ENCODE peak calls at places on chromosomes 4 and X, in eight cellular contexts. M, L, Z, V, T, U, S and F are unnamed samples. For H3K9me3, the result is how much of the 10 kb centered on the place peaks cover.

GRCh38 chr4:184345573-184345922 is 127.9 kb upstream of the ENPP6 start:
- DNase-seq in M (no peak), L (no peak), Z (peak), V (peak), T (peak), U (no peak), S (no peak), F (peak)

GRCh38 chr4:87123241-87123640 is 97.2 kb downstream of the KLHL8 start:
- DNase-seq in M (no peak), L (no peak), Z (no peak), V (no peak), T (no peak), U (no peak), S (no peak), F (no peak)

GRCh38 chr4:119794681-119795080 is 166.1 kb upstream of the PDE5A start:
- DNase-seq in M (no peak), L (no peak), Z (no peak), V (no peak), T (no peak), U (no peak), S (no peak), F (no peak)

GRCh38 chrX:3962511-3963350 is 249.3 kb upstream of the PRKX start:
- DNase-seq in M (no peak), L (no peak), Z (no peak), V (no peak), T (peak), U (peak), S (no peak), F (no peak)

GRCh38 chrX:66024570-66024969 is 15.3 kb downstream of the VSIG4 start:
- DNase-seq in M (no peak), L (no peak), Z (no peak), V (no peak), T (no peak), U (no peak), S (no peak), F (no peak)

GRCh38 chrX:110420771-110421498 is 62.3 kb downstream of the RTL9 start:
- DNase-seq in M (no peak), L (no peak), Z (no peak), V (no peak), T (no peak), U (peak), S (no peak), F (no peak)

GRCh38 chr4:106766519-106766918 is 269.6 kb downstream of the DKK2 start:
- DNase-seq in M (no peak), L (peak), Z (no peak), V (no peak), T (no peak), U (peak), S (no peak), F (no peak)

GRCh38 chr4:53128959-53129358 is 236.9 kb downstream of the SCFD2 start:
- DNase-seq in M (no peak), L (no peak), Z (no peak), V (no peak), T (no peak), U (no peak), S (no peak), F (no peak)

GRCh38 chr4:36243355-36244256 is 708 bp downstream of the ARAP2 start:
- DNase-seq in M (no peak), L (peak), Z (no peak), V (peak), T (no peak), U (peak), S (peak), F (peak)

GRCh38 chr4:183142566-183143545 is 43.8 kb downstream of the WWC2 start:
- DNase-seq in M (peak), L (peak), Z (no peak), V (peak), T (peak), U (peak), S (no peak), F (no peak)

GRCh38 chr4:16745009-16745408 is 153.4 kb downstream of the LDB2 start:
- DNase-seq in M (no peak), L (peak), Z (no peak), V (no peak), T (no peak), U (peak), S (no peak), F (no peak)

GRCh38 chr4:2172161-2172560 is 69.8 kb downstream of the HAUS3 start:
- DNase-seq in M (no peak), L (no peak), Z (no peak), V (no peak), T (no peak), U (no peak), S (no peak), F (no peak)

GRCh38 chrX:38927592-38927991 is 126.3 kb downstream of the MID1IP1 start:
- DNase-seq in M (no peak), L (no peak), Z (no peak), V (no peak), T (no peak), U (no peak), S (no peak), F (no peak)

GRCh38 chr4:147957446-147957845 is 225.6 kb downstream of the ARHGAP10 start:
- DNase-seq in M (no peak), L (no peak), Z (no peak), V (no peak), T (no peak), U (no peak), S (no peak), F (no peak)

GRCh38 chrX:50471390-50471789 is 765 bp upstream of the DGKK start:
- DNase-seq in M (peak), L (no peak), Z (no peak), V (no peak), T (peak), U (no peak), S (no peak), F (no peak)

GRCh38 chr4:121156822-121157769 is 7.0 kb downstream of the TNIP3 start:
- DNase-seq in M (peak), L (peak), Z (no peak), V (peak), T (peak), U (peak), S (peak), F (no peak)

GRCh38 chr4:41285202-41285876 is 28.6 kb downstream of the UCHL1 start:
- DNase-seq in M (no peak), L (no peak), Z (no peak), V (no peak), T (no peak), U (no peak), S (no peak), F (no peak)

GRCh38 chrX:1398431-1399340 is 6.8 kb upstream of the SLC25A6 start:
- DNase-seq in M (no peak), L (no peak), Z (no peak), V (peak), T (no peak), U (no peak), S (peak), F (no peak)

GRCh38 chr4:139988863-139989765 is 164.9 kb downstream of the MAML3 start:
- DNase-seq in M (peak), L (peak), Z (peak), V (no peak), T (peak), U (peak), S (no peak), F (peak)

GRCh38 chr4:112315446-112315845 is 18.3 kb downstream of the ALPK1 start:
- DNase-seq in M (no peak), L (no peak), Z (no peak), V (no peak), T (no peak), U (no peak), S (no peak), F (no peak)

GRCh38 chrX:64977830-64978229 is 1.6 kb upstream of the ZC4H2 start:
- DNase-seq in M (no peak), L (no peak), Z (no peak), V (no peak), T (no peak), U (peak), S (no peak), F (no peak)

GRCh38 chr4:66575024-66575696 is 904.9 kb upstream of the EPHA5 start:
- DNase-seq in M (no peak), L (peak), Z (no peak), V (no peak), T (no peak), U (peak), S (peak), F (no peak)

GRCh38 chrX:10597871-10598270 is 22.5 kb downstream of the MID1 start:
- DNase-seq in M (peak), L (no peak), Z (no peak), V (no peak), T (peak), U (no peak), S (no peak), F (no peak)

GRCh38 chrX:73577368-73577767 is 14.4 kb downstream of the CHIC1 start:
- DNase-seq in M (no peak), L (peak), Z (no peak), V (no peak), T (no peak), U (peak), S (no peak), F (no peak)

GRCh38 chr4:150579591-150580234 is 2.2 kb upstream of the MAB21L2 start:
- DNase-seq in M (peak), L (peak), Z (no peak), V (peak), T (peak), U (peak), S (peak), F (no peak)

GRCh38 chr4:11894976-11895375 is 466.3 kb upstream of the HS3ST1 start:
- DNase-seq in M (no peak), L (no peak), Z (no peak), V (no peak), T (no peak), U (no peak), S (no peak), F (no peak)
- H3K9me3 ChIP-seq in M (under half), L (under half), Z (under half), V (under half), T (under half), U (under half), S (under half), F (under half)

DNA sequence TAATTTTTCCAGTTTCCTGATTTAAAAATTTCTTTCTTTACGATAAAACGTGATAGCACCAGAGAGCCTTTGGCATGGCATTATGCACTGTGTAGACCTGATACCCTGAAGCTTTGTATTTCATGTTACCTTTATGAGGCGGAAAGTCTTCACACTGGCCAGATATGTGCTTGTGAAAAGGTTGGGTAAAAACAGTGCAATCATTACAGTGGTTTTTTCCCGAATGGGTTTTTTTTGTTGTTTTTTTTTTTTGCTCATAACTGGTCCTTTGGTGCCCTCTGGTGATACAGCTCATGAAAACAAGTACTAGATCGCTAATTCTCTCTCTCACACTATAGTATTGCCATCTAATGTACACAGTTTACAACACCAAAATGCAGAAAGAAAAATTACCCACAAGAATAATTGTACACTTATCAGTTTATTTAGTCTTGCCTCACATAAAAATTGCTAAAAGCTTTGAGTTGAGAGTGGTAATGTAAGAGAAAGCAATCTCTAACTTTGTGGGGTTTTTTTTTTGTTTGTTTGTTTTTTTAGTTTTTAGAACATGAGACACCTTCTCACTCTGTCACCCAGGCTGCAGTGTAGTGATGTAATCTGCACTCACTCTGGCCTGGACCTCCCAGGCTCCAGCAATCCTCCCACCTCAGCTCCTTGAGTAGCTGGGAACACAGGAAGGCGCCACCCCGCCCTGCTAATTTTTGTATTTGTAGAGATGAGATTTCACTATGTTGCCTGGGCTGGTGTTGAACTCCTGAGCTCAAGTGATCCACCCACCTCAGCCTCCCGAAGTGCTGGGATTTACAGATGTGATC is 21.3 kb downstream of the SPCS3 start:
- DNase-seq in M (peak), L (no peak), Z (no peak), V (no peak), T (peak), U (peak), S (no peak), F (no peak)
- TF ChIP-seq CTCF in M (peak), L (peak), Z (peak), V (peak), T (peak), U (peak), S (no peak), F (peak)

GRCh38 chrX:107773906-107774435 is 1.6 kb downstream of the TSC22D3 start:
- DNase-seq in M (no peak), L (no peak), Z (no peak), V (no peak), T (no peak), U (no peak), S (no peak), F (no peak)
- H3K4me3 ChIP-seq in M (no peak), L (no peak), Z (peak), V (peak), T (peak), U (no peak), S (peak), F (peak)

DNA sequence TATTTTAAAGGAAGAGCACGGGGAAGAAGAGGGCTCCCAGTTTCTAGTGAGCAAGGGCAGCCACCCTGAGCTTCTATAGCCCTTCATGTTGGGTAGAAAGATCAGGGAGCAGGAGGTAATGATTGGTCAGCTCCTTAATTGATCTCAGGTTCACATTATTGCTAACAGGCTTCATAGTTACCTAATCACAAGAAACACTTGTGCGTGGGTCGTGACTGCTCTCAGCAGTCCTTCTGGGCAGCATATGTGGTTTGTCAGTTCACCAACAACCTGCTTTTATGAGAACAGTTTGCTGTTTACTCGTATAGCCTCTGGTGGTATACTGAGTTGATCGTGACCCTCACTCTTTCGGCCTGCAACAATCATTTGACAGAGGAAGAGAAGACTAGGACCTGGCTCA is 4.7 kb upstream of the DOK7 start:
- DNase-seq in M (no peak), L (no peak), Z (no peak), V (no peak), T (no peak), U (no peak), S (no peak), F (no peak)
- H3K9me3 ChIP-seq in M (under half), L (under half), Z (under half), V (under half), T (under half), U (under half), S (under half), F (under half)